ENCODE peak calls at places on chromosomes 1 and 21, in eight cellular contexts. O is IMR-90, S is A549, G is lower leg skin, Z is left lung, M is AG10803, F is brain microvascular endothelial cell, N is pancreas. C is an unnamed sample.

GRCh38 chr1:229980009-229980408 is 87.0 kb upstream of the GALNT2 start:
- DNase-seq in O (no peak), S (no peak), G (no peak), Z (no peak), M (peak), F (no peak), N (no peak), C (no peak)

GRCh38 chr1:205481629-205482071 is 22.8 kb upstream of the CDK18 start:
- DNase-seq in O (no peak), S (no peak), G (no peak), Z (no peak), M (no peak), F (no peak), N (no peak), C (no peak)

GRCh38 chr1:54995013-54995760 is 3.5 kb upstream of the BSND start:
- DNase-seq in O (no peak), S (no peak), G (no peak), Z (no peak), M (no peak), F (no peak), N (no peak), C (no peak)

GRCh38 chr1:203544485-203544884 is 50.5 kb downstream of the OPTC start:
- DNase-seq in O (no peak), S (no peak), G (no peak), Z (no peak), M (no peak), F (no peak), N (no peak), C (no peak)

GRCh38 chr1:21139601-21140000 is 37.1 kb downstream of the EIF4G3 start:
- DNase-seq in O (no peak), S (no peak), G (no peak), Z (no peak), M (no peak), F (peak), N (no peak), C (peak)

GRCh38 chr1:58932820-58933598 is 149.2 kb upstream of the JUN start:
- DNase-seq in O (peak), S (peak), G (no peak), Z (peak), M (peak), F (peak), N (peak), C (peak)

GRCh38 chr21:18951291-18952038 is 547.9 kb upstream of the TMPRSS15 start:
- DNase-seq in O (no peak), S (no peak), G (no peak), Z (no peak), M (no peak), F (no peak), N (no peak), C (no peak)

GRCh38 chr21:44438531-44439210 is 16.6 kb upstream of the LRRC3 start:
- DNase-seq in O (no peak), S (no peak), G (peak), Z (no peak), M (no peak), F (no peak), N (peak), C (no peak)

GRCh38 chr1:175002910-175003517 is 3.3 kb downstream of the CACYBP start:
- DNase-seq in O (no peak), S (no peak), G (no peak), Z (no peak), M (peak), F (no peak), N (no peak), C (peak)

GRCh38 chr1:93459126-93459525 is 11.2 kb downstream of the FNBP1L start:
- DNase-seq in O (no peak), S (no peak), G (no peak), Z (no peak), M (no peak), F (no peak), N (no peak), C (peak)

GRCh38 chr1:34164510-34165381 is at the start of gene CSMD2:
- DNase-seq in O (peak), S (no peak), G (no peak), Z (peak), M (peak), F (peak), N (peak), C (peak)

GRCh38 chr1:81505831-81506230 is 294.9 kb upstream of the ADGRL2 start:
- DNase-seq in O (no peak), S (no peak), G (no peak), Z (no peak), M (no peak), F (no peak), N (no peak), C (no peak)

GRCh38 chr1:112826217-112826944 is 111.2 kb upstream of the PPM1J start:
- DNase-seq in O (no peak), S (no peak), G (no peak), Z (no peak), M (no peak), F (no peak), N (no peak), C (no peak)

GRCh38 chr21:35088235-35088865 is 39.2 kb upstream of the RUNX1 start:
- DNase-seq in O (peak), S (no peak), G (no peak), Z (no peak), M (no peak), F (no peak), N (no peak), C (no peak)

GRCh38 chr1:74824497-74825107 is 91.7 kb downstream of the TYW3 start:
- DNase-seq in O (no peak), S (no peak), G (no peak), Z (no peak), M (no peak), F (no peak), N (no peak), C (no peak)

GRCh38 chr21:21232320-21232719 is 234.1 kb downstream of the NCAM2 start:
- DNase-seq in O (peak), S (no peak), G (no peak), Z (no peak), M (peak), F (peak), N (no peak), C (peak)

GRCh38 chr1:180572745-180573144 is 14.0 kb downstream of the OVAAL start:
- DNase-seq in O (no peak), S (no peak), G (no peak), Z (no peak), M (no peak), F (no peak), N (no peak), C (no peak)

GRCh38 chr1:27979151-27979858 is 19.5 kb downstream of the XKR8 start:
- DNase-seq in O (peak), S (peak), G (no peak), Z (no peak), M (peak), F (peak), N (no peak), C (peak)

GRCh38 chr1:175138579-175138978 is 54.0 kb downstream of the KIAA0040 start:
- DNase-seq in O (no peak), S (no peak), G (no peak), Z (no peak), M (no peak), F (no peak), N (no peak), C (no peak)

GRCh38 chr1:56477164-56478111 is 101.9 kb downstream of the PLPP3 start:
- DNase-seq in O (peak), S (no peak), G (peak), Z (peak), M (peak), F (peak), N (peak), C (peak)

GRCh38 chr1:67616394-67616985 is 68.5 kb upstream of the GADD45A start:
- DNase-seq in O (peak), S (no peak), G (no peak), Z (no peak), M (peak), F (no peak), N (no peak), C (no peak)

GRCh38 chr1:20252587-20252986 is 38.1 kb upstream of the VWA5B1 start:
- DNase-seq in O (no peak), S (no peak), G (no peak), Z (no peak), M (no peak), F (no peak), N (no peak), C (no peak)

GRCh38 chr1:31715873-31716220 is 12.0 kb upstream of the COL16A1 start:
- DNase-seq in O (no peak), S (no peak), G (no peak), Z (no peak), M (no peak), F (no peak), N (no peak), C (no peak)

GRCh38 chr21:44728716-44729115 is 17.3 kb upstream of the TSPEAR start:
- DNase-seq in O (no peak), S (no peak), G (peak), Z (no peak), M (no peak), F (no peak), N (no peak), C (no peak)

GRCh38 chr1:26399034-26399433 is 11.6 kb upstream of the LIN28A start:
- DNase-seq in O (no peak), S (no peak), G (no peak), Z (no peak), M (no peak), F (no peak), N (no peak), C (no peak)

GRCh38 chr1:76998582-76999189 is 131.4 kb downstream of the ST6GALNAC5 start:
- DNase-seq in O (peak), S (peak), G (no peak), Z (no peak), M (peak), F (peak), N (no peak), C (peak)

GRCh38 chr1:17765444-17766411 is 10.6 kb downstream of the ACTL8 start:
- DNase-seq in O (peak), S (peak), G (no peak), Z (no peak), M (peak), F (peak), N (no peak), C (peak)

GRCh38 chr1:192061556-192061955 is 96.7 kb upstream of the RGS18 start:
- DNase-seq in O (no peak), S (no peak), G (no peak), Z (no peak), M (no peak), F (no peak), N (no peak), C (no peak)

DNA sequence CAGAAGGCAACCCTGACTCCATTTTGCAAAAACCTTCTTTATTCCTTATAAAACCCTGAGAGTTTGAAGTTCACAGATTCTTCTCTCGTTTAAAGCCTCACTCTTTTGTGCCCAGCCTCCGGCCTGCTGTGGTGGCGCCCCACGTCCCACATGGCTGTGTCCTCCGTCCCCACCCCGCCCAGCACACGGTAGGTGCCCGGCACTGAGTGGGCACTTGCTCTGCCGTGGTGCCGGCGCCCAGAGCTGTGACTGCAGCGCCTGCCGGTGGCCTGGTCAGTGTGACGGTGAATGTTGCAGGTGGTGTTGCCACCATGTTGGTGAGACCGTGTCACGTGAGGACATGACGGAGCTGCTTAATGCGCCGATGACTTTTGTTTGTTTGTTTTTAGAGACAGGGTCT is 9.4 kb downstream of the ATAD3A start:
- DNase-seq in O (no peak), S (no peak), G (no peak), Z (no peak), M (no peak), F (no peak), N (no peak), C (no peak)
- TF ChIP-seq CTCF in O (no peak), S (no peak), G (no peak), Z (no peak), M (no peak), F (no peak), N (no peak), C (no peak)

DNA sequence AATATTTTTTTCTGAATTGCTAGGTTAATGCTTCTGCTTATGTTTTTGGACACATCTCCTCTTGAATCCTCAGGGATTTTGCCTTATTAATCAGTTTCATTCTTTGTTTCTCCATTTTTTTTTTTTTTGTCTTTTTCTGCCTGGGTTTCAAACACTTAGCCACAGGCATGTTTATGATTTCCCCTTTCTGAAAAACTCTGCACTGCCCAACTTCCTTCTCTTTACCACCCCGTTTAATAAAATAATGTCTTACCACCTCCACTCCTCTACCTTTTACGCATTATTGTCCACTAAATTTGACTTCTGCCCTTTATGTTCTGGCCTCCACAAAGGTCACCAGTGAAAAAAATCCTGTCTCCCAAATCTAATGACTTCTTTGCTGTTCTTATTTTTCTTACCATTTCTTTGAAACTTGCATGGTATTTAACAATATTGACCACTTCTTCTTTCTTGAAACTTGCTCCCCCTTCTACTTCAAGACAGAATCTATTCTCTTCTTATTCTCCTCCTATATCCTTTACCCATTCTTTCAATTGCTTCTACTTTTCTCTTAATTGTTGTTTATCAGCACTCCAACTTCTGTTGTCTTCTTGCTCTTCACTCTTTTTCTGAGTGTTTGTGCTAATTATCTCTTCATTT is 150.3 kb downstream of the TNFSF18 start:
- DNase-seq in O (no peak), S (no peak), G (no peak), Z (no peak), M (no peak), F (no peak), N (no peak), C (no peak)
- H3K4me3 ChIP-seq in O (no peak), S (no peak), G (no peak), Z (no peak), M (no peak), F (no peak), N (no peak), C (no peak)

GRCh38 chr1:108560430-108561144 is 687 bp downstream of the EEIG2 start:
- DNase-seq in O (peak), S (no peak), G (peak), Z (peak), M (peak), F (peak), N (peak), C (peak)
- TF ChIP-seq CTCF in O (no peak), S (no peak), G (no peak), Z (no peak), M (peak), F (peak), N (no peak), C (peak)

GRCh38 chr1:150152772-150153461 is 3.2 kb downstream of the PLEKHO1 start:
- DNase-seq in O (peak), S (no peak), G (peak), Z (no peak), M (peak), F (peak), N (no peak), C (peak)
- H3K4me3 ChIP-seq in O (no peak), S (no peak), G (no peak), Z (no peak), M (no peak), F (peak), N (no peak), C (no peak)

DNA sequence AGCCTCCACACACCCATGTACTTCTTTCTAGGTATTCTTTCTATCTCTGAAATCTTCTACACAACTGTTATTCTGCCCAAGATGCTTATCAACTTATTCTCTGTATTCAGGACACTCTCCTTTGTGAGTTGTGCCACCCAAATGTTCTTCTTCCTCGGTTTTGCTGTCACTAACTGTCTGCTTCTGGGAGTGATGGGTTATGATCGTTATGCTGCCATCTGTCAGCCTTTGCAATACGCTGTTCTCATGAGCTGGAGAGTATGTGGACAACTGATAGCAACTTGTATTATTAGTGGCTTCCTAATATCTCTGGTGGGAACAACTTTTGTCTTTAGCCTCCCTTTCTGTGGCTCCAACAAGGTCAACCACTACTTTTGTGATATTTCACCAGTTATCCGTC is 19.4 kb downstream of the OR10R2 start:
- DNase-seq in O (no peak), S (no peak), G (no peak), Z (no peak), M (no peak), F (no peak), N (no peak), C (no peak)
- TF ChIP-seq CTCF in O (no peak), S (no peak), G (no peak), Z (no peak), M (no peak), F (no peak), N (no peak), C (no peak)

GRCh38 chr1:2323575-2323974 is 67.8 kb downstream of the MORN1 start:
- DNase-seq in O (no peak), S (no peak), G (no peak), Z (no peak), M (no peak), F (no peak), N (no peak), C (no peak)

GRCh38 chr1:2322593-2323295 is 68.6 kb downstream of the MORN1 start:
- DNase-seq in O (no peak), S (no peak), G (no peak), Z (peak), M (peak), F (no peak), N (no peak), C (no peak)

GRCh38 chr1:2320760-2321159 is 70.6 kb downstream of the MORN1 start:
- DNase-seq in O (no peak), S (no peak), G (no peak), Z (no peak), M (no peak), F (peak), N (no peak), C (no peak)

GRCh38 chr1:2321258-2321657 is 70.1 kb downstream of the MORN1 start:
- DNase-seq in O (no peak), S (no peak), G (no peak), Z (no peak), M (no peak), F (no peak), N (no peak), C (no peak)

GRCh38 chr1:2322065-2322571 is 69.2 kb downstream of the MORN1 start:
- DNase-seq in O (peak), S (no peak), G (peak), Z (peak), M (peak), F (peak), N (no peak), C (peak)
- H3K4me3 ChIP-seq in O (no peak), S (no peak), G (no peak), Z (no peak), M (peak), F (peak), N (no peak), C (no peak)

DNA sequence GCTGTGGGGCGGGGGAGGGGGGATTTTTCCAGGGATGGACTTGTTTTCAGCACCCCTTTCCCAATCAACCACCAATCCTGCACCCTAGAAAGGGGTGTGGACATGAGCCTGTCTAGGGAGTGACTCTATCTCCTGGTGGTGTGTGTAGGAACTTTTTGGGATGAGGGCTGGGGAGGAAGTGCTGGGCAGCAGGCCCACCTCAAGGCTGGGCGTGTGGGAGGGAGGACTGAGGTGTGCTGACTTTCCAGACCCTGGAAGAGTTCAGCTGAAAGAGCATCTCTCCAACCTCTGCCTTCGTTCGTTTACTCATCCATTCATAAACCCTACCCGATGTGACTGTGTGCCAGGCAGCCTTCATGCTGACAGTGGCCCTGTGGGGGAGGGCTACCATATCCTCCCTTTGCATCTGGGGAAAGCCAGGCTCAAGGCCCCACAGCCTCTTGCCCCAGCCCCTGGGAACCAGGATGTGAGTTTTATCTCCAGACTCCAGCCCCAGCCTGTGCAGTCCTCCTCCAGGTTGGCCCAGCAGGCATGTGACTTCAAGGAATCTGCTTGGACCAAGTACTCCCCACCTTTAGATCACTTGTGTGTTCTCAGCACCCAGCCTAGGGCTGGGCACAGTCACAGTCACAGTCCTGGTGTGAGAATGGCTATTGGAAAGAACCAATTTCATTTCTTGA is 6.7 kb downstream of the KNCN start:
- DNase-seq in O (no peak), S (no peak), G (no peak), Z (no peak), M (no peak), F (no peak), N (no peak), C (no peak)
- TF ChIP-seq CTCF in O (no peak), S (no peak), G (no peak), Z (no peak), M (no peak), F (no peak), N (no peak), C (peak)

GRCh38 chr1:118985611-118986290 is 2.4 kb downstream of the TBX15 start:
- DNase-seq in O (no peak), S (no peak), G (peak), Z (no peak), M (no peak), F (no peak), N (no peak), C (no peak)

GRCh38 chr1:118988186-118989005 is at the start of gene TBX15:
- DNase-seq in O (no peak), S (no peak), G (peak), Z (no peak), M (peak), F (peak), N (no peak), C (no peak)

GRCh38 chr1:118986291-118986838 is 1.8 kb downstream of the TBX15 start:
- DNase-seq in O (no peak), S (no peak), G (no peak), Z (no peak), M (peak), F (no peak), N (no peak), C (no peak)

GRCh38 chr1:118987431-118988185 is 535 bp downstream of the TBX15 start:
- DNase-seq in O (no peak), S (no peak), G (peak), Z (no peak), M (peak), F (no peak), N (no peak), C (peak)

GRCh38 chr1:118986839-118987430 is 1.2 kb downstream of the TBX15 start:
- DNase-seq in O (no peak), S (no peak), G (no peak), Z (no peak), M (no peak), F (no peak), N (no peak), C (peak)
- H3K4me3 ChIP-seq in O (peak), S (no peak), G (peak), Z (no peak), M (peak), F (peak), N (no peak), C (peak)

GRCh38 chr1:193754732-193755427 is 568.5 kb upstream of the B3GALT2 start:
- DNase-seq in O (no peak), S (no peak), G (no peak), Z (no peak), M (no peak), F (no peak), N (no peak), C (peak)
- TF ChIP-seq CTCF in O (no peak), S (no peak), G (no peak), Z (no peak), M (no peak), F (peak), N (no peak), C (peak)

C was measured in cardiac fibroblast.